ENCODE peak calls at places on chromosomes 16 and 17, in six cellular contexts. L, J, M, T, Y and B are unnamed samples.

GRCh38 chr16:72939247-72939646 is 108.7 kb downstream of the ZFHX3 start:
- DNase-seq in J (no peak), Y (no peak), M (peak), L (no peak), T (no peak), B (no peak)

GRCh38 chr16:72093448-72094265 is at the start of the genes DHX38 and TXNL4B:
- DNase-seq in J (peak), M (peak), Y (peak), L (peak), T (peak), B (peak)

GRCh38 chr16:53465606-53466290 is 31.5 kb downstream of the RBL2 start:
- DNase-seq in T (no peak), L (peak), Y (peak), M (no peak), J (no peak), B (peak)

GRCh38 chr16:80887062-80887461 is 82.7 kb upstream of the CDYL2 start:
- DNase-seq in M (no peak), Y (no peak), T (no peak), J (no peak), L (no peak), B (no peak)

GRCh38 chr16:72986011-72986410 is 61.9 kb downstream of the ZFHX3 start:
- DNase-seq in T (no peak), J (no peak), M (no peak), Y (no peak), L (no peak), B (no peak)

GRCh38 chr16:19717319-19717718 is 708 bp downstream of the KNOP1 start:
- DNase-seq in J (no peak), L (peak), M (peak), T (no peak), Y (peak), B (no peak)

GRCh38 chr16:71460246-71460645 is 1.8 kb downstream of the ZNF23 start:
- DNase-seq in Y (no peak), T (no peak), L (no peak), M (no peak), J (no peak), B (no peak)

GRCh38 chr17:2056221-2057129 is 1.6 kb downstream of the HIC1 start:
- DNase-seq in Y (no peak), T (no peak), J (no peak), L (no peak), M (no peak), B (peak)

GRCh38 chr17:67244621-67245072 is 349 bp downstream of the HELZ start:
- DNase-seq in L (peak), M (peak), T (no peak), J (no peak), Y (peak), B (no peak)

GRCh38 chr16:78553268-78554044 is 454.0 kb downstream of the WWOX start:
- DNase-seq in T (no peak), M (no peak), L (peak), Y (peak), J (no peak), B (no peak)

GRCh38 chr17:75273968-75274708 is 3.1 kb upstream of the MIF4GD start:
- DNase-seq in J (no peak), T (no peak), L (peak), M (no peak), Y (no peak), B (no peak)

GRCh38 chr16:14070877-14071575 is at the start of gene MRTFB:
- DNase-seq in T (peak), Y (peak), L (peak), J (peak), M (peak), B (peak)

GRCh38 chr17:69709441-69709840 is 294.9 kb downstream of the MAP2K6 start:
- DNase-seq in Y (no peak), J (no peak), L (no peak), M (no peak), T (no peak), B (no peak)

GRCh38 chr17:55576237-55576998 is 65.2 kb upstream of the SMIM36 start:
- DNase-seq in Y (peak), M (peak), T (peak), J (peak), L (peak), B (peak)

GRCh38 chr17:74430706-74431567 is 951 bp upstream of the GPRC5C start:
- DNase-seq in L (peak), T (peak), M (peak), J (peak), Y (peak), B (no peak)

GRCh38 chr17:36856921-36857381 is 80.3 kb upstream of the LHX1 start:
- DNase-seq in L (no peak), T (no peak), J (no peak), M (no peak), Y (no peak), B (no peak)

GRCh38 chr17:2854662-2855061 is 58.4 kb downstream of the RAP1GAP2 start:
- DNase-seq in J (no peak), Y (no peak), L (no peak), T (no peak), M (peak), B (no peak)

GRCh38 chr16:30115238-30115637 is 1.9 kb upstream of the GDPD3 start:
- DNase-seq in T (no peak), J (no peak), M (no peak), Y (no peak), L (no peak), B (no peak)

GRCh38 chr17:5661486-5662125 is 77.3 kb upstream of the NLRP1 start:
- DNase-seq in L (no peak), M (no peak), J (no peak), T (no peak), Y (no peak), B (no peak)

GRCh38 chr17:45940826-45941225 is 46.5 kb downstream of the MAPT start:
- DNase-seq in M (no peak), T (no peak), L (no peak), Y (no peak), J (no peak), B (no peak)

GRCh38 chr17:28735242-28735722 is 6.7 kb downstream of the NEK8 start:
- DNase-seq in J (no peak), M (no peak), T (no peak), Y (peak), L (peak), B (no peak)

GRCh38 chr17:9169116-9169515 is 147.8 kb downstream of the NTN1 start:
- DNase-seq in M (no peak), T (no peak), L (no peak), Y (no peak), J (no peak), B (no peak)

GRCh38 chr17:55770220-55770870 is 19.5 kb downstream of the PCTP start:
- DNase-seq in M (peak), L (peak), T (no peak), Y (peak), J (peak), B (peak)

GRCh38 chr17:57782051-57782490 is 37.0 kb upstream of the CCDC182 start:
- DNase-seq in L (peak), M (no peak), T (no peak), J (no peak), Y (no peak), B (peak)

GRCh38 chr17:81333626-81334368 is 38.7 kb upstream of the SLC38A10 start:
- DNase-seq in T (no peak), M (no peak), J (no peak), L (no peak), Y (no peak), B (no peak)

GRCh38 chr17:65027305-65027704 is 29.2 kb downstream of the GNA13 start:
- DNase-seq in Y (peak), J (peak), M (peak), T (peak), L (peak), B (peak)

GRCh38 chr16:80527297-80527696 is 13.5 kb upstream of the DYNLRB2 start:
- DNase-seq in J (peak), L (peak), Y (peak), T (no peak), M (no peak), B (peak)

GRCh38 chr17:78381601-78382168 is 3.2 kb downstream of the PGS1 start:
- DNase-seq in T (no peak), J (no peak), Y (peak), M (no peak), L (peak), B (peak)

GRCh38 chr17:72591500-72592241 is 470.9 kb downstream of the SOX9 start:
- DNase-seq in M (no peak), T (no peak), Y (no peak), L (no peak), J (peak), B (no peak)

GRCh38 chr17:66638707-66639479 is 196.0 kb upstream of the CACNG5 start:
- DNase-seq in L (no peak), T (no peak), J (no peak), Y (no peak), M (no peak), B (no peak)

GRCh38 chr16:69017036-69017783 is 88.2 kb upstream of the HAS3 start:
- DNase-seq in Y (peak), T (no peak), L (peak), M (peak), J (no peak), B (peak)

GRCh38 chr16:89155184-89155679 is 16.3 kb upstream of the CDH15 start:
- DNase-seq in J (no peak), Y (no peak), M (no peak), T (no peak), L (no peak), B (peak)

GRCh38 chr17:51743477-51743876 is 415.0 kb downstream of the CA10 start:
- DNase-seq in Y (no peak), L (no peak), T (no peak), M (no peak), J (no peak), B (no peak)

GRCh38 chr16:72401079-72401361 is 229.1 kb upstream of the PMFBP1 start:
- DNase-seq in J (no peak), Y (no peak), L (no peak), T (no peak), M (no peak), B (no peak)

GRCh38 chr16:15950167-15950854 is 895 bp downstream of the ABCC1 start:
- DNase-seq in T (no peak), L (peak), M (no peak), J (peak), Y (peak), B (peak)

DNA sequence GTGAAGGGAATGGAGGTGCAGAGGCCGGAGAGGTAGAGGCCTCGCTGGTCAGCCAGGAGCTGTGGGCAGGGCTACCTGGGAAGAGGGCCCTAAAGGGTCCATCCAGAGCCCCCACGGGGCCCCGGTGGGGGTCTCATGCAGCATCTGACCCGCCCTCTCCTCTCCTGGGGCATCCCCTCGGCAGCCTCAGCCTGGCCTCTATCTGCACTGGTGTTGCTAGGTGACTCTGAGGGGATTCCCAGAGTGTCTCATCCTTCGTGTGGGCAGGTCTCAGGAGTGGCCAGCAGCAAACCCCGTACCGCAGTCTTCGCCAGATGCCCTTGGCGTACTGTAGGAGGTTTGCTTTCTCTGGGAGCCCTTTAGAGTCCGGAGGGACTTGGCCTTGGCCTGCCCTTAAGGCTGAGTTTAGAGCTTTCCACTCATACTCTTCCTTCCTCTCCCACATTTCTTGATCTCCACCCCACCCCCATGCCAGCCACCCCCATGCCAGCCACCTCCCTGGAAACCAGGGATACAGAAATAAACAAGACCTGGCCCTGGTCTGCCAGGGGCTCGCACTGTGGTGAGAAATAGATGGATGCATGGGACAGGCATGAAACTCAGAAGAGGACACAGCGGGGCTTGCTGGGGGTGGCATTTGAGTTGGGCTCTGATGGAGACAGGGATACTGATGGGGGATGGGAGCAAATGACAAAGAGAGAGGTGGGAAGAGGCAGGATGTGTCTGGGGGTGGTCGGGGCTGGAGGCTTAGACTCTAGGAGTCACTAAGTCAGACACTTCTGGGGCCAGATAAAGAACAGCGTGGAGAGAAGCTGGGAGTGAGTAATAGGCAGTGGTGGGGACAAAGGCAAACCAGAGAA is 9.9 kb downstream of the SLC5A10 start:
- DNase-seq in Y (no peak), M (peak), T (no peak), L (no peak), J (no peak), B (no peak)
- TF ChIP-seq MYC in Y (no peak), M (no peak), T (no peak), L (no peak), J (no peak), B (no peak)

DNA sequence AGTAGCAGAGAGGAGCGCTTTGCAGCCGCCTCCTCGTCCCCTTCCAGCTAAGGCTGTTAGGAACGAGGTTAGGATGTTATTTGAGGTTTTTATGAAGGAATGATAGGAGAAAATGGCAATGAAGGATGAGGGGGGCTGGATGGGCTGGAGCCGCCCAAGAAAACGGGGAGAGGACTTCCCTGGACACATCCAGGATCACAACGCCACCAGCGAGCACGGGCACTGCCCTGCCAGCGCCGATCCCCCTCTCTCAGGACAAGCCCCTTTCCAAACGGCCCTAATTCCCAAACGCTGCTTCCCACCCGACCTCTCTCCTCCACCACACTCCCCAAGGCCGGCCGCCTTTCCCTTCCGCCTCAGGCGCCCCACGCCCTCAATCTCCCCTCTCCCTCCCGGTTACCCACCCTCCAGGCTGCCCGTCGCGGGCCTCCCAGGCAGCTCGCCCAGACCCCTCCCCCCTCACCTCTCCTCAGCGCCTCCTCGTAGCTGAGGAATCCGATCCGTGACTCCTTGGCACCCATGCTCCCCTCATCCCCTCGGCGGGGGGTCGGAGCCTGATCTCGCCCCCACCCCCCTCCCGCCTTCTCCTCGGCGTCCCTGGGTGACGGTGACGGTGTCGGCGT is 403 bp downstream of the USP32 start:
- DNase-seq in Y (no peak), T (no peak), M (peak), L (no peak), J (no peak), B (no peak)
- TF ChIP-seq POLR2A in Y (peak), T (no peak), M (no peak), L (no peak), J (peak), B (no peak)

DNA sequence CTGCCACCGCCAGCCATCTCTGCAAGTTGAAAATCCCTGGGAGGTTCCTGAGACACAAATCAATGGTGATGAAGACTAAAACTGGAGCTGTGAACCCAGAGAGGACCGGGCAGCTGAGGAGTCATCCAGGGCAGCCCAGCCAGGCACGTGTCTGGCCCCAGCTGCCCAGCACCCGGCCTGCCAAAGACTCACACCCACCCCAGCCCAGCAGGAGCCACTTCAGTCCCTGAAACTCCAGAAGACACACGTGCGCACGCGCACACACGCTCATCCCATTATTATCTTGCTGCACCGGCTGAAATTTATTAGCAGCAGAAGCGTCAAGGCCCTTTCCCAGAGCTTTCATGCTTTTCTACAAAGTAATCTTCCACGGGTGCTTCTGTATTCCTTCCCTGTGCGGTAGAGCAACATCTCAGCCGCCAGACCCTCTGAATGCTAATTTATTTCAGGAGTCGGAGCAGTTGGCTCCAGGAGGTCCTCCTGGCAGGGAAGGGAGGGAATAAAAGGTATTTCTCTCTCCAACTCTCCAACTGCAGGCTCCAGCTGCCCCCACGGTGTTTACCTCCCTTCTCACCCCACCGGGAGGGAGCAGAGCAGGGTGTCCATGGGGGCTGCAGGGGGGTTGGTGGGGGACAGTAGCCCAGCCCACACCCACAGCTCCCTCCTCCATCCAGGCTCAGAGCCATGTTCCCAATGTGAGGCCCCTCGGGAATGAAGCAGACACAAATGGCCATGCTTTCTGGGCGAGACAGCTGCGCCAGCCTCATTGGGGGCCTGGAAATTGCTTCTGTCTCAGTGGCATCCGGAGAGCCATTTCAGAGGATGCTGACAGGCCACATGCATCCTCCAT is 59.9 kb upstream of the RBFOX3 start:
- DNase-seq in L (no peak), T (no peak), Y (no peak), J (no peak), M (no peak), B (no peak)
- TF ChIP-seq MYC in L (no peak), T (no peak), Y (no peak), J (no peak), M (no peak), B (no peak)

DNA sequence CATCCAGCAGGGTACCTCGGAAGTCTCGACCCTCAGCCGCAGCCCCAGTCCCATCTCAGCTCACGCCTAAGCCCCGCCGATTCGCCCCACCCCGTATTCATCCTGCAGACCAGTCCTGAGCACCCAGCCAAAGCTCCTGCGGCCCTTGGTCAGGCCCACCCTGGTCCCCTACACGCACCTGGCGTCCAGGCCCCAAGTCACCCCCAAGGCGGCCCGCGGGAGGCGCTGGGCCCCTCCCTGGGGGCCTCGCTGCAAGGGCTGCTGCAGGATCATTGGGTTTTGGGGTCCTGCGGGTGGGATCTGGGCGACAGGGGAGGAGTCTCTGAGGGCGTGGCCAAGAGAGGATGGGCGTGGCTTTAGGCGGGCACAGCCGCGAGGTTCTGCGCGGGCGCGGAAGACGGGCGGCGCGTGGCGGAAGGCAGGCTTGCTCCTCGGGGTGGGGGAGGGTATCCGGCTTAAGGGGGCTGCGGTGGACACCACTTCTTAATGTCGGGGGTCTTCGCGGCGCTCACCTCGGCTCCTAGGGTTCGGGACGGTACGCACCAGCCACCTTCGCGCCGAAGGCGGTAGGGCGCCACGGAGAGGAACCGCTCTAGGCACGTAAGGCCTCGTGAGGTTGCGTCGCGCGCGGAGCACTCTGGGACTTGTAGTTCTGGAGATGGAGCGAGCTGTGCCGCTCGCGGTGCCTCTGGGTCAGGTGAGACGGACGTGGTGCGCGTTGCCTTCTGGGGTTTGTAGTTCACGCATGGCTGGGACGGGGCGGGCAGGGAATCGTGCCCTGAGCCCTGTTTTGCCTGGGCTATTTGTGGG is at the start of the genes HCFC1R1 and THOC6:
- DNase-seq in J (peak), T (peak), L (peak), Y (peak), M (peak), B (peak)
- TF ChIP-seq POLR2A in J (peak), T (peak), L (peak), Y (peak), M (peak), B (peak)

DNA sequence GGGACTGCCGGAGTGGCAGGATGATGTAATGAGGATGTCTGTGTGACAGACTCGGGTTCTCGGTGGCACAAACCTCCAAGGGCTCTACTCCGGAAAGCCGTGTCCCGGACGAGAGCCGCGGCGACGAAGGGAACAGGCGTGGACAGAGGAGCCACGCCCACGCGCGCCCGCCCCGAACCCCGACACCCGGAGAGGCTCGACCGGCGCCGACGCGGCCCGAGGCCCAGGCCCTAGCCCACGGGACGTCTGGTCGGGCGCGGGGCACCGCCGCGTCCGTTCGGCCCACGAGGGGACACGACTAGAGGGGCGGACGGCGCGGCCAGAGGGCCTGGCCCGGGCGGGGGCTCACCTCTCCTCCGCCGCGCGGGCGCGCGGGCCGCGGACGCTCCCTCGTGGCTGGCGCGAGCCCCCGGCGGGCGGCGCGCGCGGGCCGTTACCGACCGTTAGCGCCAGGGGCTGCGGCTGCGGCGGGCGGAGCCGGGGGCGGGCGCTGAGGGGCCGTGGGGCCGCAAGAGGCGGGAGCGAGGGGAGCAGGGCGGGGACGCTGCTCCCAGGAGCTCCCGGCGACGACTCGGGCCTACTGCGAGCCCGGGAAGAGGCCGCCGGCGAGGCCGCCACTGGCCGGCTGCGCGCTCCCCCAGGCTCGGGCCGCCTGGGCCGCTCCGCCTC is 2.1 kb upstream of the IRX5 start:
- DNase-seq in J (no peak), T (no peak), L (peak), M (peak), Y (peak), B (peak)
- TF ChIP-seq MYC in J (no peak), T (no peak), L (peak), M (no peak), Y (no peak), B (no peak)

GRCh38 chr16:66925322-66925840 is at the start of gene RRAD:
- DNase-seq in L (no peak), Y (peak), T (no peak), M (no peak), J (no peak), B (peak)
- TF ChIP-seq POLR2A in L (no peak), Y (no peak), T (peak), M (no peak), J (no peak), B (no peak)